ENCODE peak calls at places on chromosomes 13 and 19, in six cellular contexts. One of them, this sample, is unnamed. For H3K4me1, the result is how much of the 10 kb centered on the place peaks cover.

GRCh38 chr13:45367358-45367757 is 26.4 kb upstream of the TPT1 start:
- DNase-seq in IMR-90: peak
- DNase-seq in left ventricle myocardium inferior: peak
- DNase-seq in GM23338: peak
- DNase-seq in stomach: peak
- DNase-seq in K562: peak
- DNase-seq in this sample: peak

GRCh38 chr19:38990949-38991697 is 15.6 kb upstream of the FBXO17 start:
- DNase-seq in IMR-90: no peak
- DNase-seq in left ventricle myocardium inferior: no peak
- DNase-seq in GM23338: no peak
- DNase-seq in stomach: no peak
- DNase-seq in K562: no peak
- DNase-seq in this sample: no peak

GRCh38 chr13:22793598-22794134 is 387.1 kb upstream of the SGCG start:
- DNase-seq in IMR-90: no peak
- DNase-seq in left ventricle myocardium inferior: no peak
- DNase-seq in GM23338: peak
- DNase-seq in stomach: peak
- DNase-seq in K562: no peak
- DNase-seq in this sample: peak

GRCh38 chr19:18287836-18288772 is 6.7 kb upstream of the JUND start:
- DNase-seq in IMR-90: no peak
- DNase-seq in left ventricle myocardium inferior: no peak
- DNase-seq in GM23338: peak
- DNase-seq in stomach: no peak
- DNase-seq in K562: no peak
- DNase-seq in this sample: peak

GRCh38 chr13:94233401-94233800 is 246.1 kb downstream of the DCT start:
- DNase-seq in IMR-90: peak
- DNase-seq in left ventricle myocardium inferior: peak
- DNase-seq in GM23338: no peak
- DNase-seq in stomach: no peak
- DNase-seq in K562: no peak
- DNase-seq in this sample: peak

GRCh38 chr19:47230122-47230920 is 678 bp downstream of the BBC3 start:
- DNase-seq in IMR-90: peak
- DNase-seq in left ventricle myocardium inferior: peak
- DNase-seq in GM23338: peak
- DNase-seq in stomach: peak
- DNase-seq in K562: peak
- DNase-seq in this sample: peak

GRCh38 chr19:15248648-15249559 is 16.7 kb upstream of the EPHX3 start:
- DNase-seq in IMR-90: peak
- DNase-seq in left ventricle myocardium inferior: peak
- DNase-seq in GM23338: no peak
- DNase-seq in stomach: peak
- DNase-seq in K562: no peak
- DNase-seq in this sample: peak

GRCh38 chr13:98575009-98575866 is 1.7 kb downstream of the STK24 start:
- DNase-seq in IMR-90: no peak
- DNase-seq in left ventricle myocardium inferior: no peak
- DNase-seq in GM23338: no peak
- DNase-seq in stomach: no peak
- DNase-seq in K562: no peak
- DNase-seq in this sample: no peak

GRCh38 chr19:47495478-47496372 is 11.7 kb upstream of the KPTN start:
- DNase-seq in IMR-90: no peak
- DNase-seq in left ventricle myocardium inferior: no peak
- DNase-seq in GM23338: no peak
- DNase-seq in stomach: no peak
- DNase-seq in K562: no peak
- DNase-seq in this sample: no peak

GRCh38 chr13:111283457-111283856 is 37.0 kb upstream of the TEX29 start:
- DNase-seq in IMR-90: no peak
- DNase-seq in left ventricle myocardium inferior: no peak
- DNase-seq in GM23338: no peak
- DNase-seq in stomach: no peak
- DNase-seq in K562: no peak
- DNase-seq in this sample: no peak

GRCh38 chr13:91399189-91400093 is 1.0 kb downstream of the GPC5 start:
- DNase-seq in IMR-90: no peak
- DNase-seq in left ventricle myocardium inferior: no peak
- DNase-seq in GM23338: peak
- DNase-seq in stomach: no peak
- DNase-seq in K562: no peak
- DNase-seq in this sample: no peak

GRCh38 chr13:90055121-90055520 is 1292.4 kb upstream of the MIR17HG start:
- DNase-seq in IMR-90: no peak
- DNase-seq in left ventricle myocardium inferior: no peak
- DNase-seq in GM23338: no peak
- DNase-seq in stomach: no peak
- DNase-seq in K562: no peak
- DNase-seq in this sample: no peak

GRCh38 chr13:39196957-39197644 is 158.8 kb downstream of the NHLRC3 start:
- DNase-seq in IMR-90: no peak
- DNase-seq in left ventricle myocardium inferior: no peak
- DNase-seq in GM23338: no peak
- DNase-seq in stomach: no peak
- DNase-seq in K562: no peak
- DNase-seq in this sample: no peak

GRCh38 chr13:60335531-60335930 is 61.5 kb upstream of the TDRD3 start:
- DNase-seq in IMR-90: peak
- DNase-seq in left ventricle myocardium inferior: no peak
- DNase-seq in GM23338: peak
- DNase-seq in stomach: no peak
- DNase-seq in K562: no peak
- DNase-seq in this sample: no peak

GRCh38 chr19:11194173-11194572 is 3.2 kb downstream of the KANK2 start:
- DNase-seq in IMR-90: no peak
- DNase-seq in left ventricle myocardium inferior: no peak
- DNase-seq in GM23338: no peak
- DNase-seq in stomach: no peak
- DNase-seq in K562: no peak
- DNase-seq in this sample: no peak

GRCh38 chr19:11195681-11196080 is 1.7 kb downstream of the KANK2 start:
- DNase-seq in IMR-90: no peak
- DNase-seq in left ventricle myocardium inferior: no peak
- DNase-seq in GM23338: no peak
- DNase-seq in stomach: no peak
- DNase-seq in K562: no peak
- DNase-seq in this sample: no peak

GRCh38 chr19:11196406-11197287 is 698 bp downstream of the KANK2 start:
- DNase-seq in IMR-90: peak
- DNase-seq in left ventricle myocardium inferior: peak
- DNase-seq in GM23338: peak
- DNase-seq in stomach: peak
- DNase-seq in K562: peak
- DNase-seq in this sample: peak

GRCh38 chr19:11194657-11195056 is 2.7 kb downstream of the KANK2 start:
- DNase-seq in IMR-90: peak
- DNase-seq in left ventricle myocardium inferior: no peak
- DNase-seq in GM23338: no peak
- DNase-seq in stomach: no peak
- DNase-seq in K562: no peak
- DNase-seq in this sample: peak

DNA sequence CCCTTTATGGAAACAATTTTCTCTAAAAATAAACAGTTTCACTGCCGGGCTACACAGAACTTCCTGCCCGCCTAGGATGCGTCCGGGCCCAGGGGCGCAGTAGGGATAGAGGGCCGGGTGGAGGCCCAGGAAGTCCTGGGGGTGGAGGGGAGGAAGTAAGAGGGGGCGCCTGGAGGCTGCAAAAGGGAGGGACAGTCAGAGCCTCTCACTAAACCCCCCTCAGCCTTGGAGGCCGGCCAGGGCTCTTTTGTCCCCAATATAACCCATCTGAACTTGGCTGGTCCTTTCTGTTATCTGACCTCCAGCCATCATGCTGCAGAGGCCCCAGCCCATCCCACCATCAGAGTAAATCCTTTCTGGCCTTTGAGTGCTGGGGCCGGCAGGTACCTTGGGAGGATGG is 2.2 kb downstream of the KANK2 start:
- DNase-seq in IMR-90: peak
- DNase-seq in left ventricle myocardium inferior: peak
- DNase-seq in GM23338: no peak
- DNase-seq in stomach: no peak
- DNase-seq in K562: no peak
- DNase-seq in this sample: peak
- H3K4me3 ChIP-seq in IMR-90: peak
- H3K4me3 ChIP-seq in left ventricle myocardium inferior: peak
- H3K4me3 ChIP-seq in GM23338: no peak
- H3K4me3 ChIP-seq in stomach: peak
- H3K4me3 ChIP-seq in K562: no peak
- H3K4me3 ChIP-seq in this sample: peak

DNA sequence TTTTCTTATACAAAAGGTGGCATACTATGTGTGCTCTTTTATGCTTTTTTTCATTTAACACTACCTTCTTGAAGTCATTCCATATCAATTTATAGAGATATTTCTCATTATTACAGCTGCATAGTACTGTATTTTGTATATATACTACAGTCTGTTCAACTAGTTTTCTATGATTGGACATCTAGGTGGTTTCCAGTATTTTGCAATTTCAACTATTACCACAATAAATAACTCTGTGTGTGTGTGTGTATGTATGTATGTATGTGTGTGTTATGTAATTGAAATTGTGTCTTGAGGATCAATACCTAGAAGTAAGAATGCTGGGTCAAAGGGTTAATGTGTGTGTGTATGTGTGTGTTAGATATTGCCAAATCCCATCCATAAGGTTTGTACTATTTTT is 7.0 kb downstream of the LPAR6 start:
- DNase-seq in IMR-90: peak
- DNase-seq in left ventricle myocardium inferior: no peak
- DNase-seq in GM23338: no peak
- DNase-seq in stomach: no peak
- DNase-seq in K562: no peak
- DNase-seq in this sample: no peak
- H3K4me1 ChIP-seq in IMR-90: under half
- H3K4me1 ChIP-seq in left ventricle myocardium inferior: under half
- H3K4me1 ChIP-seq in GM23338: under half
- H3K4me1 ChIP-seq in stomach: under half
- H3K4me1 ChIP-seq in K562: under half
- H3K4me1 ChIP-seq in this sample: under half

GRCh38 chr19:1362385-1363257 is 21.1 kb upstream of the NDUFS7 start:
- DNase-seq in IMR-90: no peak
- DNase-seq in left ventricle myocardium inferior: no peak
- DNase-seq in GM23338: no peak
- DNase-seq in stomach: no peak
- DNase-seq in K562: no peak
- DNase-seq in this sample: no peak
- H3K4me3 ChIP-seq in IMR-90: no peak
- H3K4me3 ChIP-seq in left ventricle myocardium inferior: no peak
- H3K4me3 ChIP-seq in GM23338: no peak
- H3K4me3 ChIP-seq in stomach: no peak
- H3K4me3 ChIP-seq in K562: no peak
- H3K4me3 ChIP-seq in this sample: no peak

DNA sequence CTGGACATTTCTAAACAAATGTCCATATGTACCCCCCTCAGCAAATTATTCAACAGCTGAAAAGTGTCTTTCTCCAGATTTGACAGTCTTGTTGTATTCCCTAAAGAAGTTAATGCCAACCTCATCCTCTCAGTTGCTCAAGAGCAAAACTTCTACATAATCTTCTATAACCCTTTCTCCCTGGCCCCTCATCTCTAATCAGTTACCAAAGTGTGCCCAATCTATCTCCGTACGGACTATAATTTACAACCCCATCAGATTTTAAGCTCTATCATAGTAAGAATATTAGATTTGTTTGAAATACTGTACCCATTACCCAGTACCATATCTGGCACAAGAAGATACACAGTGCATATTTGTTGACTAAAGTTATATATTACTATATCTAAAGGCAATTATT is 101.5 kb downstream of the FGF14 start:
- DNase-seq in IMR-90: no peak
- DNase-seq in left ventricle myocardium inferior: no peak
- DNase-seq in GM23338: no peak
- DNase-seq in stomach: no peak
- DNase-seq in K562: no peak
- DNase-seq in this sample: no peak
- H3K4me1 ChIP-seq in IMR-90: under half
- H3K4me1 ChIP-seq in left ventricle myocardium inferior: under half
- H3K4me1 ChIP-seq in GM23338: under half
- H3K4me1 ChIP-seq in stomach: under half
- H3K4me1 ChIP-seq in K562: under half
- H3K4me1 ChIP-seq in this sample: under half

GRCh38 chr19:3096902-3097326 is 2.8 kb downstream of the GNA11 start:
- DNase-seq in IMR-90: no peak
- DNase-seq in left ventricle myocardium inferior: no peak
- DNase-seq in GM23338: no peak
- DNase-seq in stomach: no peak
- DNase-seq in K562: no peak
- DNase-seq in this sample: no peak
- H3K4me3 ChIP-seq in IMR-90: no peak
- H3K4me3 ChIP-seq in left ventricle myocardium inferior: peak
- H3K4me3 ChIP-seq in GM23338: peak
- H3K4me3 ChIP-seq in stomach: peak
- H3K4me3 ChIP-seq in K562: no peak
- H3K4me3 ChIP-seq in this sample: no peak

GRCh38 chr13:32117696-32118095 is 86.1 kb downstream of the FRY start:
- DNase-seq in IMR-90: peak
- DNase-seq in left ventricle myocardium inferior: peak
- DNase-seq in GM23338: no peak
- DNase-seq in stomach: peak
- DNase-seq in K562: no peak
- DNase-seq in this sample: no peak
- H3K4me1 ChIP-seq in IMR-90: under half
- H3K4me1 ChIP-seq in left ventricle myocardium inferior: half or more
- H3K4me1 ChIP-seq in GM23338: under half
- H3K4me1 ChIP-seq in stomach: under half
- H3K4me1 ChIP-seq in K562: under half
- H3K4me1 ChIP-seq in this sample: under half